ENCODE peak calls at places on chromosomes 4 and X, in six cellular contexts. X is GM12892, F is A549, T is small intestine, I is lower leg skin, C is nephron progenitor cell. M is an unnamed sample.

GRCh38 chr4:108160741-108161352 is 7.9 kb downstream of the LEF1 start:
- DNase-seq in X (no peak), F (no peak), T (no peak), I (no peak), C (no peak), M (no peak)

GRCh38 chr4:106773106-106773905 is 262.8 kb downstream of the DKK2 start:
- DNase-seq in X (no peak), F (no peak), T (no peak), I (no peak), C (no peak), M (no peak)

GRCh38 chr4:48472794-48473193 is 10.3 kb upstream of the SLC10A4 start:
- DNase-seq in X (no peak), F (no peak), T (no peak), I (no peak), C (no peak), M (no peak)

GRCh38 chrX:18291006-18291545 is 63.4 kb downstream of the SCML2 start:
- DNase-seq in X (no peak), F (no peak), T (no peak), I (no peak), C (no peak), M (no peak)

GRCh38 chrX:15512401-15512965 is 11.9 kb downstream of the BMX start:
- DNase-seq in X (no peak), F (no peak), T (no peak), I (no peak), C (no peak), M (no peak)

GRCh38 chr4:3470244-3471097 is 7.4 kb downstream of the DOK7 start:
- DNase-seq in X (no peak), F (no peak), T (peak; percentile 19), I (no peak), C (no peak), M (no peak)

GRCh38 chrX:122113376-122113775 is 1066.0 kb downstream of the GLUD2 start:
- DNase-seq in X (no peak), F (no peak), T (no peak), I (peak; percentile 59), C (no peak), M (no peak)

GRCh38 chr4:573122-573892 is 2.8 kb downstream of the TMEM271 start:
- DNase-seq in X (no peak), F (no peak), T (no peak), I (peak; percentile 56), C (no peak), M (no peak)

GRCh38 chr4:128191115-128191897 is 96.3 kb downstream of the PGRMC2 start:
- DNase-seq in X (peak; percentile 39), F (peak; percentile 70), T (peak; percentile 67), I (no peak), C (peak; percentile 65), M (peak; percentile 56)

GRCh38 chr4:64777286-64777685 is 368.0 kb upstream of the TECRL start:
- DNase-seq in X (no peak), F (no peak), T (no peak), I (no peak), C (no peak), M (no peak)

GRCh38 chr4:107666134-107666533 is 53.9 kb downstream of the PAPSS1 start:
- DNase-seq in X (no peak), F (peak; percentile 5), T (peak; percentile 18), I (no peak), C (no peak), M (no peak)

GRCh38 chr4:8402640-8403039 is 37.9 kb downstream of the ACOX3 start:
- DNase-seq in X (no peak), F (no peak), T (no peak), I (no peak), C (no peak), M (no peak)

GRCh38 chr4:38132140-38132673 is 172.0 kb downstream of the PTTG2 start:
- DNase-seq in X (peak; percentile 27), F (no peak), T (peak; percentile 76), I (no peak), C (no peak), M (peak; percentile 67)

GRCh38 chrX:153641575-153642312 is 5.3 kb upstream of the DUSP9 start:
- DNase-seq in X (no peak), F (no peak), T (no peak), I (peak; percentile 74), C (no peak), M (no peak)

GRCh38 chr4:87251104-87251503 is 30.7 kb upstream of the KLHL8 start:
- DNase-seq in X (no peak), F (no peak), T (no peak), I (no peak), C (no peak), M (no peak)

GRCh38 chr4:113996599-113997177 is 17.2 kb upstream of the ARSJ start:
- DNase-seq in X (no peak), F (no peak), T (no peak), I (no peak), C (no peak), M (no peak)

GRCh38 chr4:95556460-95556859 is 7.7 kb upstream of the UNC5C start:
- DNase-seq in X (no peak), F (no peak), T (no peak), I (no peak), C (no peak), M (no peak)

GRCh38 chr4:77593993-77594392 is 11.6 kb upstream of the CXCL13 start:
- DNase-seq in X (no peak), F (no peak), T (no peak), I (no peak), C (no peak), M (no peak)

GRCh38 chrX:69319376-69319775 is 154.1 kb upstream of the PJA1 start:
- DNase-seq in X (no peak), F (no peak), T (no peak), I (peak; percentile 18), C (no peak), M (no peak)

GRCh38 chrX:94645727-94646126 is 971.7 kb downstream of the FAM133A start:
- DNase-seq in X (no peak), F (no peak), T (no peak), I (no peak), C (no peak), M (no peak)

GRCh38 chr4:30396772-30397475 is 323.2 kb upstream of the PCDH7 start:
- DNase-seq in X (no peak), F (no peak), T (no peak), I (no peak), C (no peak), M (no peak)

GRCh38 chrX:140817943-140818342 is 108.4 kb downstream of the LINC00632 start:
- DNase-seq in X (no peak), F (peak; percentile 30), T (no peak), I (no peak), C (no peak), M (no peak)

GRCh38 chrX:132956421-132957210 is 1.8 kb downstream of the HS6ST2 start:
- DNase-seq in X (no peak), F (peak; percentile 5), T (no peak), I (no peak), C (peak; percentile 58), M (no peak)

GRCh38 chr4:71595576-71596108 is 188.2 kb downstream of the GC start:
- DNase-seq in X (no peak), F (no peak), T (no peak), I (no peak), C (no peak), M (no peak)

GRCh38 chr4:2366252-2367192 is 51.9 kb downstream of the ZFYVE28 start:
- DNase-seq in X (no peak), F (no peak), T (no peak), I (peak; percentile 83), C (no peak), M (no peak)

GRCh38 chr4:37827030-37827705 is 682 bp downstream of the PGM2 start:
- DNase-seq in X (peak; percentile 24), F (no peak), T (peak; percentile 67), I (peak; percentile 88), C (no peak), M (no peak)

GRCh38 chr4:83074086-83074704 is 39.2 kb downstream of the COPS4 start:
- DNase-seq in X (peak; percentile 26), F (peak; percentile 81), T (peak; percentile 85), I (no peak), C (peak; percentile 30), M (peak; percentile 50)

GRCh38 chrX:45368705-45369104 is 168.0 kb upstream of the DIPK2B start:
- DNase-seq in X (no peak), F (peak; percentile 4), T (no peak), I (no peak), C (no peak), M (no peak)

GRCh38 chrX:115226929-115227328 is 7.0 kb downstream of the LRCH2 start:
- DNase-seq in X (no peak), F (peak; percentile 51), T (no peak), I (no peak), C (no peak), M (no peak)

GRCh38 chr4:153038493-153039311 is 102.6 kb downstream of the FHDC1 start:
- DNase-seq in X (no peak), F (peak; percentile 2), T (no peak), I (no peak), C (no peak), M (no peak)

GRCh38 chr4:78242071-78242470 is 184.9 kb downstream of the FRAS1 start:
- DNase-seq in X (no peak), F (no peak), T (no peak), I (no peak), C (no peak), M (no peak)

GRCh38 chr4:140252742-140253555 is 99.0 kb upstream of the MAML3 start:
- DNase-seq in X (peak; percentile 44), F (peak; percentile 77), T (peak; percentile 64), I (peak; percentile 93), C (peak; percentile 90), M (peak; percentile 40)

GRCh38 chr4:1579834-1580686 is 104.1 kb downstream of the FAM53A start:
- DNase-seq in X (peak; percentile 60), F (peak; percentile 96), T (peak; percentile 47), I (peak; percentile 99), C (peak; percentile 93), M (peak; percentile 71)

GRCh38 chr4:128285085-128286023 is 2.3 kb downstream of the PGRMC2 start:
- DNase-seq in X (no peak), F (peak; percentile 45), T (peak; percentile 74), I (no peak), C (no peak), M (no peak)

GRCh38 chr4:3832536-3833220 is 66.5 kb downstream of the ADRA2C start:
- DNase-seq in X (no peak), F (no peak), T (no peak), I (no peak), C (no peak), M (no peak)

GRCh38 chr4:54050214-54050904 is 14.0 kb downstream of the CHIC2 start:
- DNase-seq in X (no peak), F (no peak), T (no peak), I (no peak), C (no peak), M (no peak)

GRCh38 chr4:55546633-55547460 is at the start of gene CLOCK:
- DNase-seq in X (peak; percentile 76), F (peak; percentile 88), T (peak; percentile 77), I (peak; percentile 96), C (peak; percentile 92), M (peak; percentile 50)

GRCh38 chrX:56994375-56995270 is 718 bp downstream of the SPIN3 start:
- DNase-seq in X (no peak), F (no peak), T (no peak), I (no peak), C (peak; percentile 3), M (no peak)

M was measured in GM19239.